ENCODE peak calls at places on chromosome 14, in nine cellular contexts. N is OCI-LY7, I is neural progenitor cell, L is GM23248, F is hepatocyte, G is PC-3, Y is HCT116, M is SK-N-SH, H is MM.1S. C is an unnamed sample.

GRCh38 chr14:52124791-52125661 is 56.2 kb upstream of the NID2 start:
- DNase-seq in N (no peak), I (peak; percentile 27), L (peak; percentile 91), F (peak; percentile 13), G (peak; percentile 50), Y (no peak), M (no peak), H (no peak), C (peak; percentile 55)

GRCh38 chr14:56952766-56953473 is 142.6 kb upstream of the OTX2 start:
- DNase-seq in N (no peak), I (peak; percentile 12), L (no peak), F (no peak), G (no peak), Y (no peak), M (no peak), H (no peak), C (no peak)

GRCh38 chr14:103629503-103630121 is 601 bp downstream of the KLC1 start:
- DNase-seq in N (peak; percentile 47), I (peak; percentile 85), L (peak; percentile 70), F (peak; percentile 60), G (peak; percentile 28), Y (no peak), M (peak; percentile 87), H (peak; percentile 6), C (peak; percentile 73)

GRCh38 chr14:52473557-52473956 is 78.7 kb downstream of the TXNDC16 start:
- DNase-seq in N (peak; percentile 14), I (peak; percentile 12), L (peak; percentile 45), F (peak; percentile 27), G (peak; percentile 78), Y (peak; percentile 28), M (peak; percentile 16), H (no peak), C (peak; percentile 38)

GRCh38 chr14:74852922-74853530 is 22.9 kb downstream of the PROX2 start:
- DNase-seq in N (no peak), I (no peak), L (peak; percentile 82), F (peak; percentile 16), G (no peak), Y (no peak), M (no peak), H (no peak), C (no peak)

GRCh38 chr14:31261859-31262739 is 54.5 kb upstream of the HECTD1 start:
- DNase-seq in N (no peak), I (peak; percentile 35), L (peak; percentile 82), F (peak; percentile 27), G (peak; percentile 45), Y (no peak), M (no peak), H (no peak), C (no peak)

GRCh38 chr14:32606297-32606696 is 277.2 kb downstream of the AKAP6 start:
- DNase-seq in N (no peak), I (no peak), L (no peak), F (no peak), G (peak; percentile 62), Y (no peak), M (no peak), H (no peak), C (no peak)

GRCh38 chr14:52061380-52061779 is 7.5 kb downstream of the NID2 start:
- DNase-seq in N (no peak), I (no peak), L (no peak), F (no peak), G (no peak), Y (no peak), M (no peak), H (no peak), C (no peak)

GRCh38 chr14:55329999-55330710 is 58.9 kb downstream of the FBXO34 start:
- DNase-seq in N (no peak), I (no peak), L (peak; percentile 61), F (no peak), G (peak; percentile 68), Y (no peak), M (no peak), H (no peak), C (no peak)

GRCh38 chr14:59631237-59631636 is 54.6 kb upstream of the CCDC175 start:
- DNase-seq in N (peak; percentile 2), I (peak; percentile 61), L (peak; percentile 7), F (no peak), G (peak; percentile 58), Y (no peak), M (peak; percentile 39), H (no peak), C (peak; percentile 81)

GRCh38 chr14:34496679-34497513 is 34.9 kb upstream of the SPTSSA start:
- DNase-seq in N (no peak), I (peak; percentile 28), L (peak; percentile 99), F (peak; percentile 93), G (peak; percentile 98), Y (peak; percentile 97), M (peak; percentile 23), H (no peak), C (peak; percentile 76)

GRCh38 chr14:50335989-50336391 is 23.9 kb downstream of the DMAC2L start:
- DNase-seq in N (no peak), I (peak; percentile 42), L (peak; percentile 44), F (no peak), G (no peak), Y (no peak), M (peak; percentile 80), H (peak; percentile 6), C (peak; percentile 36)

GRCh38 chr14:74609721-74610120 is 2.3 kb downstream of the LTBP2 start:
- DNase-seq in N (no peak), I (no peak), L (peak; percentile 34), F (no peak), G (no peak), Y (no peak), M (no peak), H (no peak), C (no peak)

GRCh38 chr14:52951730-52952481 is 1.1 kb upstream of the FERMT2 start:
- DNase-seq in N (no peak), I (peak; percentile 79), L (peak; percentile 93), F (peak; percentile 77), G (peak; percentile 87), Y (peak; percentile 61), M (peak; percentile 68), H (no peak), C (peak; percentile 83)

GRCh38 chr14:66645716-66646115 is 137.8 kb downstream of the GPHN start:
- DNase-seq in N (no peak), I (no peak), L (no peak), F (no peak), G (peak; percentile 63), Y (no peak), M (no peak), H (no peak), C (no peak)

GRCh38 chr14:50366115-50366514 is 30.6 kb downstream of the CDKL1 start:
- DNase-seq in N (no peak), I (no peak), L (peak; percentile 33), F (no peak), G (peak; percentile 24), Y (no peak), M (no peak), H (no peak), C (no peak)

GRCh38 chr14:59038746-59039145 is 149.7 kb upstream of the DAAM1 start:
- DNase-seq in N (no peak), I (no peak), L (no peak), F (no peak), G (no peak), Y (no peak), M (no peak), H (no peak), C (no peak)

GRCh38 chr14:95679148-95679547 is 7.1 kb upstream of the TCL1B start:
- DNase-seq in N (no peak), I (no peak), L (no peak), F (no peak), G (no peak), Y (no peak), M (no peak), H (no peak), C (no peak)
- TF ChIP-seq EZH2phosphoT487 in N (no peak), I (no peak), L (no peak), F (no peak), G (no peak), Y (no peak), M (no peak), H (no peak), C (no peak)

DNA sequence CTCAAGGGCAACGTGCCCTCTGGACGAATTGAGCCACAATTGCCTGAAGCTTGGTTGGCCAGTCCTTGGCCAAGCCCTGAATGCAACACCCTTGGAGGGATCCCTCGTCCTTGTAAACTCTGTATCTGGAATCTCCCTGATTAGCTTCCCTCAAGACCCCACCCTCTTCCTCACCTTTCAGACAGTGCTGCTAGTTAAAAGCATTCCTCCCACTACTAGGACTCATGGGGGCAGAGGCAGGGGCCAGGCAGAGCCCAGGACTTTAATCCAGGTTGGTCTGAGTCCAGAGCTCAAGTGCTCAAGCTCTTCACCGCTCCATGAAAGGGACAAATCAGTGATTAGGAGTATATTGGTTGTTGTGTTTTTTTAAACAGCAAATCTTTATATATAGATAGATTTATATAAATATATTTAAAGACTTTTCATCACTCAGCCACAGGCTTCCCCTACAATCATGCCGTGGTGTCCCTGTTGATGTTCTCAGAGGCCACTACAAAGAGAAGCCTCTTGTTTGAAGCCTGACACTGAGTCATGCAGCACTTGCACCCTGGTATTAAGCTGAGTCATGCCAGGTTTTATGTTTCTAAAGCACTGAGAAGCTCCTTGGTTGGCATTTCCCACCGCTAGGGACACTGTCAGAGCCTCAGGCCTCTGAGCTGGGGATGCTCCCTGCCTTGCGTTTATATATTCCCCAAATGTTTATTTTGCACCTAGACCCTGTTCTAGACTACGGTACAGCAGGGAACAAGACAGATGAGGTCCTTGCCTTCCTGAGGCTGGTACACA is 53.8 kb upstream of the GSC start:
- DNase-seq in N (no peak), I (no peak), L (peak; percentile 38), F (no peak), G (no peak), Y (peak; percentile 76), M (no peak), H (no peak), C (peak; percentile 15)
- TF ChIP-seq EZH2phosphoT487 in N (no peak), I (no peak), L (no peak), F (no peak), G (no peak), Y (no peak), M (no peak), H (no peak), C (no peak)

DNA sequence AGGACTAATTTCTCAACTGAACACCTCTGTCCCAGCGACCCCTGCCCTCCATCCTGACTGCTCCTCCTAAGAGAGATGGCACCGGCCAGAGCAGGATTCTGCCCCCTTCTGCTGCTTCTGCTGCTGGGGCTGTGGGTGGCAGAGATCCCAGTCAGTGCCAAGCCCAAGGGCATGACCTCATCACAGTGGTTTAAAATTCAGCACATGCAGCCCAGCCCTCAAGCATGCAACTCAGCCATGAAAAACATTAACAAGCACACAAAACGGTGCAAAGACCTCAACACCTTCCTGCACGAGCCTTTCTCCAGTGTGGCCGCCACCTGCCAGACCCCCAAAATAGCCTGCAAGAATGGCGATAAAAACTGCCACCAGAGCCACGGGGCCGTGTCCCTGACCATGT is 756 bp downstream of the RNASE7 start:
- DNase-seq in N (no peak), I (no peak), L (no peak), F (no peak), G (no peak), Y (no peak), M (no peak), H (no peak), C (no peak)
- TF ChIP-seq EZH2phosphoT487 in N (no peak), I (no peak), L (no peak), F (no peak), G (no peak), Y (no peak), M (no peak), H (no peak), C (no peak)

DNA sequence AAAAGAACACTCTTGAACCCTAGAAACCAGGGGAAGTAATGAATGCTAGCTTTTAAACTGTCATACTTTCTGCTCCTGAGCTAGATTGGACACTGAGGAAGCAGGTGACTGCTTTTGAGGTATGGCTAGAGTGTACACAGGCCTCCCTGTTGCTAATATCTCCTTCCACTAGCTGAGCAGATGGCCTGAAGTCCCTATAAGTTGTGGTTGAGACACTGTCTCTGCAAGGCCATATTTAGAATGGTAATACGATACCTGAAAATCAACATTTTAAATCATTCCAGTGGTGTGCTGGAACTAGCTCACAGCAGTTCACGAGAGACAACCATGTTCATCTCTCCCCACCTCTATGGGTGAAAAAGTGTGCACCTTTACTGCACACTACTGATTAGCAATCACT is 46.4 kb upstream of the BMP4 start:
- DNase-seq in N (no peak), I (no peak), L (no peak), F (no peak), G (peak; percentile 13), Y (no peak), M (no peak), H (peak; percentile 39), C (no peak)
- TF ChIP-seq EZH2phosphoT487 in N (no peak), I (no peak), L (no peak), F (no peak), G (no peak), Y (no peak), M (no peak), H (no peak), C (no peak)